ENCODE peak calls at places on chromosomes 13 and 19, in four cellular contexts. S is activated CD4-positive, alpha-beta T cell treated with anti-CD3 and anti-CD28 coated beads, Interleukin-2, amount 10 ng/mL, durations not matched to agents 7 days and 5 days; G is T-helper 22 cell; C is SHP77. K is an unnamed sample.

GRCh38 chr19:49950590-49950948 is 10.4 kb downstream of the SIGLEC11 start:
- DNase-seq in S (no peak), G (no peak), C (no peak), K (no peak)

GRCh38 chr19:18340990-18341868 is 831 bp downstream of the PGPEP1 start:
- DNase-seq in S (peak), G (peak), C (no peak), K (peak)

GRCh38 chr19:34436716-34437115 is 8.5 kb downstream of the UBA2 start:
- DNase-seq in S (no peak), G (no peak), C (no peak), K (no peak)

GRCh38 chr13:50829896-50830295 is 13.6 kb downstream of the DLEU7 start:
- DNase-seq in S (no peak), G (no peak), C (no peak), K (no peak)

GRCh38 chr13:110581489-110582185 is 20.1 kb upstream of the RAB20 start:
- DNase-seq in S (no peak), G (no peak), C (no peak), K (no peak)

GRCh38 chr13:113534236-113534860 is 43.8 kb upstream of the DCUN1D2 start:
- DNase-seq in S (no peak), G (no peak), C (no peak), K (no peak)

GRCh38 chr13:29513002-29513980 is 82.2 kb downstream of the SLC7A1 start:
- DNase-seq in S (no peak), G (no peak), C (no peak), K (no peak)

GRCh38 chr19:48881741-48882657 is 9.8 kb downstream of the PPP1R15A start:
- DNase-seq in S (no peak), G (no peak), C (no peak), K (no peak)

GRCh38 chr13:46903748-46904147 is 6.9 kb upstream of the HTR2A start:
- DNase-seq in S (no peak), G (no peak), C (no peak), K (no peak)

GRCh38 chr19:47357788-47358680 is 8.9 kb downstream of the DHX34 start:
- DNase-seq in S (no peak), G (no peak), C (no peak), K (no peak)

GRCh38 chr19:53102701-53103140 is 501 bp downstream of the ZNF160 start:
- DNase-seq in S (peak), G (no peak), C (no peak), K (peak)

GRCh38 chr19:3366104-3366760 is at the start of gene NFIC:
- DNase-seq in S (no peak), G (no peak), C (no peak), K (peak)

GRCh38 chr19:58279042-58279924 is 528 bp downstream of the ZNF8 start:
- DNase-seq in S (peak), G (peak), C (peak), K (peak)

GRCh38 chr19:10533656-10534386 is 9.9 kb upstream of the ATG4D start:
- DNase-seq in S (no peak), G (no peak), C (no peak), K (no peak)